ENCODE peak calls at places on chromosomes 13 and 19, in four cellular contexts. G is AG08395, L is kidney tubule cell, F is activated B cell treated with CpG ODN at 0.5 μM for 24 hours. A is an unnamed sample.

GRCh38 chr13:97945342-97945741 is 8.1 kb upstream of the IPO5 start:
- DNase-seq in G (no peak), L (no peak), F (no peak), A (no peak)

GRCh38 chr13:31946091-31946770 is 85.3 kb upstream of the FRY start:
- DNase-seq in G (peak; percentile 54), L (peak; percentile 62), F (no peak), A (no peak)

GRCh38 chr13:105552078-105552477 is 983.4 kb downstream of the EFNB2 start:
- DNase-seq in G (no peak), L (no peak), F (no peak), A (no peak)

GRCh38 chr19:55672418-55672817 is 2.6 kb upstream of the EPN1 start:
- DNase-seq in G (no peak), L (no peak), F (no peak), A (no peak)

GRCh38 chr19:40398417-40399056 is 8.6 kb upstream of the HIPK4 start:
- DNase-seq in G (no peak), L (no peak), F (no peak), A (no peak)

GRCh38 chr19:4559569-4559968 is at the start of gene SEMA6B:
- DNase-seq in G (no peak), L (no peak), F (no peak), A (no peak)

GRCh38 chr13:113544071-113544891 is 40.3 kb upstream of the TFDP1 start:
- DNase-seq in G (no peak), L (no peak), F (no peak), A (no peak)

GRCh38 chr13:36559388-36559787 is 114.4 kb upstream of the SERTM1 start:
- DNase-seq in G (no peak), L (no peak), F (no peak), A (no peak)

GRCh38 chr19:2416321-2417097 is 10.9 kb downstream of the TIMM13 start:
- DNase-seq in G (no peak), L (no peak), F (no peak), A (no peak)

GRCh38 chr19:29702161-29702957 is 12.7 kb downstream of the C19orf12 start:
- DNase-seq in G (no peak), L (no peak), F (no peak), A (no peak)

GRCh38 chr19:39996218-39996810 is 546 bp upstream of the ZNF546 start:
- DNase-seq in G (peak; percentile 59), L (peak; percentile 68), F (no peak), A (no peak)

GRCh38 chr13:37621811-37622361 is 23.3 kb upstream of the POSTN start:
- DNase-seq in G (peak; percentile 41), L (no peak), F (no peak), A (no peak)

GRCh38 chr13:51564252-51564651 is 20.0 kb upstream of the WDFY2 start:
- DNase-seq in G (no peak), L (no peak), F (no peak), A (no peak)

GRCh38 chr13:48782429-48782840 is 128.7 kb downstream of the CYSLTR2 start:
- DNase-seq in G (no peak), L (peak; percentile 74), F (no peak), A (no peak)